ENCODE peak calls at places on chromosomes 5 and 9, in five cellular contexts. P is non-pigmented ciliary epithelial cell; T is activated CD8-positive, alpha-beta memory T cell treated with anti-CD3 and anti-CD28 coated beads for 4 hours; H is astrocyte of the spinal cord; A is right lobe of liver. V is an unnamed sample.

GRCh38 chr5:158679221-158679641 is 420.5 kb downstream of the EBF1 start:
- DNase-seq in P (no peak), T (no peak), H (no peak), A (no peak), V (no peak)

GRCh38 chr9:25261445-25261844 is 416.8 kb downstream of the TUSC1 start:
- DNase-seq in P (no peak), T (no peak), H (no peak), A (no peak), V (no peak)

GRCh38 chr5:75616286-75616810 is 5.1 kb downstream of the ANKDD1B start:
- DNase-seq in P (no peak), T (no peak), H (no peak), A (no peak), V (no peak)

GRCh38 chr9:85212887-85213286 is 528.9 kb downstream of the AGTPBP1 start:
- DNase-seq in P (peak; percentile 60), T (no peak), H (peak; percentile 82), A (no peak), V (peak; percentile 48)

GRCh38 chr9:22210262-22210661 is 201.2 kb upstream of the CDKN2B start:
- DNase-seq in P (no peak), T (no peak), H (no peak), A (no peak), V (no peak)

GRCh38 chr5:2840372-2840915 is 89.0 kb upstream of the IRX2 start:
- DNase-seq in P (no peak), T (no peak), H (no peak), A (no peak), V (no peak)

GRCh38 chr9:78291240-78291915 is 5.5 kb upstream of the PSAT1 start:
- DNase-seq in P (no peak), T (no peak), H (no peak), A (no peak), V (no peak)

GRCh38 chr5:83011990-83012389 is 65.2 kb downstream of the TMEM167A start:
- DNase-seq in P (no peak), T (no peak), H (no peak), A (no peak), V (no peak)

GRCh38 chr5:107812570-107813141 is 141.9 kb upstream of the EFNA5 start:
- DNase-seq in P (peak; percentile 63), T (no peak), H (peak; percentile 70), A (no peak), V (no peak)

GRCh38 chr9:127418037-127418471 is 6.1 kb upstream of the ZNF79 start:
- DNase-seq in P (no peak), T (no peak), H (no peak), A (no peak), V (no peak)

GRCh38 chr5:148791334-148791667 is 35.1 kb upstream of the ADRB2 start:
- DNase-seq in P (no peak), T (no peak), H (peak; percentile 48), A (no peak), V (no peak)

GRCh38 chr9:120650352-120650751 is 63.9 kb downstream of the MEGF9 start:
- DNase-seq in P (no peak), T (no peak), H (no peak), A (no peak), V (no peak)

GRCh38 chr5:33781286-33781685 is 110.5 kb downstream of the ADAMTS12 start:
- DNase-seq in P (peak; percentile 86), T (no peak), H (peak; percentile 81), A (no peak), V (peak; percentile 87)

GRCh38 chr5:33929925-33930690 is 6.1 kb upstream of the RXFP3 start:
- DNase-seq in P (no peak), T (no peak), H (no peak), A (no peak), V (no peak)

GRCh38 chr5:69295088-69295754 is 37.4 kb downstream of the CCDC125 start:
- DNase-seq in P (no peak), T (no peak), H (peak; percentile 80), A (no peak), V (no peak)

GRCh38 chr5:138353550-138353893 is 1.0 kb downstream of the KDM3B start:
- DNase-seq in P (no peak), T (no peak), H (no peak), A (no peak), V (no peak)

GRCh38 chr5:33936381-33937016 is at the start of gene RXFP3:
- DNase-seq in P (no peak), T (no peak), H (no peak), A (peak; percentile 52), V (no peak)

GRCh38 chr9:122042056-122042455 is 51.1 kb downstream of the TTLL11 start:
- DNase-seq in P (no peak), T (no peak), H (no peak), A (no peak), V (no peak)

GRCh38 chr5:74530316-74530917 is 110.1 kb downstream of the ENC1 start:
- DNase-seq in P (no peak), T (no peak), H (peak; percentile 47), A (no peak), V (no peak)

GRCh38 chr5:93058309-93058708 is 522.7 kb downstream of the NR2F1-AS1 start:
- DNase-seq in P (peak; percentile 67), T (no peak), H (peak; percentile 64), A (no peak), V (peak; percentile 78)

GRCh38 chr9:127005770-127006314 is 91.3 kb downstream of the RALGPS1 start:
- DNase-seq in P (no peak), T (no peak), H (no peak), A (no peak), V (no peak)

GRCh38 chr5:175576591-175576990 is 81.3 kb upstream of the HRH2 start:
- DNase-seq in P (no peak), T (no peak), H (no peak), A (no peak), V (no peak)

GRCh38 chr5:57655228-57655627 is 172.6 kb upstream of the ACTBL2 start:
- DNase-seq in P (no peak), T (no peak), H (no peak), A (no peak), V (no peak)

GRCh38 chr9:98229090-98229395 is 26.4 kb downstream of the TBC1D2 start:
- DNase-seq in P (no peak), T (no peak), H (no peak), A (no peak), V (no peak)

GRCh38 chr5:50655067-50655809 is 11.2 kb upstream of the PARP8 start:
- DNase-seq in P (no peak), T (no peak), H (no peak), A (no peak), V (no peak)

GRCh38 chr5:180141068-180141660 is 67.8 kb downstream of the RASGEF1C start:
- DNase-seq in P (no peak), T (no peak), H (no peak), A (peak; percentile 35), V (no peak)

GRCh38 chr9:120578614-120579013 is 1.4 kb downstream of the CDK5RAP2 start:
- DNase-seq in P (no peak), T (no peak), H (no peak), A (no peak), V (no peak)

GRCh38 chr5:17054911-17055310 is 118.8 kb upstream of the MYO10 start:
- DNase-seq in P (no peak), T (no peak), H (no peak), A (no peak), V (no peak)

GRCh38 chr5:90153031-90153430 is 256.5 kb downstream of the CETN3 start:
- DNase-seq in P (no peak), T (no peak), H (peak; percentile 9), A (no peak), V (no peak)

V was measured in skeletal muscle cell.